ENCODE peak calls at places on chromosome 21, in four cellular contexts. One of them, this sample, is unnamed.

GRCh38 chr21:17536381-17536780 is 23.5 kb downstream of the CXADR start:
- DNase-seq in uterus: no peak
- DNase-seq in naive thymus-derived CD8-positive, alpha-beta T cell: no peak
- DNase-seq in right lobe of liver: no peak
- DNase-seq in this sample: no peak

GRCh38 chr21:45016031-45016430 is 58.3 kb upstream of the ADARB1 start:
- DNase-seq in uterus: no peak
- DNase-seq in naive thymus-derived CD8-positive, alpha-beta T cell: no peak
- DNase-seq in right lobe of liver: no peak
- DNase-seq in this sample: no peak

GRCh38 chr21:45821315-45822001 is 160.1 kb upstream of the COL6A1 start:
- DNase-seq in naive thymus-derived CD8-positive, alpha-beta T cell: no peak
- DNase-seq in uterus: no peak
- DNase-seq in right lobe of liver: no peak
- DNase-seq in this sample: no peak

GRCh38 chr21:39633043-39633442 is 20.3 kb downstream of the B3GALT5 start:
- DNase-seq in uterus: no peak
- DNase-seq in naive thymus-derived CD8-positive, alpha-beta T cell: no peak
- DNase-seq in right lobe of liver: no peak
- DNase-seq in this sample: no peak

GRCh38 chr21:31444061-31444460 is 100.0 kb upstream of the TIAM1 start:
- DNase-seq in uterus: no peak
- DNase-seq in naive thymus-derived CD8-positive, alpha-beta T cell: no peak
- DNase-seq in right lobe of liver: no peak
- DNase-seq in this sample: no peak

GRCh38 chr21:21096956-21097355 is 98.7 kb downstream of the NCAM2 start:
- DNase-seq in uterus: no peak
- DNase-seq in naive thymus-derived CD8-positive, alpha-beta T cell: no peak
- DNase-seq in right lobe of liver: no peak
- DNase-seq in this sample: no peak

GRCh38 chr21:29053656-29054055 is 19.8 kb downstream of the CCT8 start:
- DNase-seq in naive thymus-derived CD8-positive, alpha-beta T cell: no peak
- DNase-seq in uterus: no peak
- DNase-seq in right lobe of liver: no peak
- DNase-seq in this sample: no peak

GRCh38 chr21:15421947-15422346 is 307.8 kb upstream of the USP25 start:
- DNase-seq in right lobe of liver: no peak
- DNase-seq in uterus: no peak
- DNase-seq in naive thymus-derived CD8-positive, alpha-beta T cell: no peak
- DNase-seq in this sample: no peak

GRCh38 chr21:42490735-42491134 is 5.3 kb downstream of the RSPH1 start:
- DNase-seq in right lobe of liver: no peak
- DNase-seq in naive thymus-derived CD8-positive, alpha-beta T cell: no peak
- DNase-seq in uterus: no peak
- DNase-seq in this sample: no peak

GRCh38 chr21:33259428-33259827 is 6.7 kb upstream of the IL10RB start:
- DNase-seq in naive thymus-derived CD8-positive, alpha-beta T cell: no peak
- DNase-seq in right lobe of liver: no peak
- DNase-seq in uterus: no peak
- DNase-seq in this sample: no peak

GRCh38 chr21:16942703-16943102 is 570.1 kb upstream of the CXADR start:
- DNase-seq in naive thymus-derived CD8-positive, alpha-beta T cell: no peak
- DNase-seq in uterus: no peak
- DNase-seq in right lobe of liver: no peak
- DNase-seq in this sample: no peak

GRCh38 chr21:16047857-16048256 is 318.1 kb downstream of the USP25 start:
- DNase-seq in uterus: no peak
- DNase-seq in right lobe of liver: no peak
- DNase-seq in naive thymus-derived CD8-positive, alpha-beta T cell: no peak
- DNase-seq in this sample: no peak

GRCh38 chr21:28884481-28884880 is 108.2 kb downstream of the LTN1 start:
- DNase-seq in right lobe of liver: no peak
- DNase-seq in uterus: no peak
- DNase-seq in naive thymus-derived CD8-positive, alpha-beta T cell: no peak
- DNase-seq in this sample: no peak

GRCh38 chr21:27365394-27365793 is 398.5 kb upstream of the ADAMTS5 start:
- DNase-seq in uterus: no peak
- DNase-seq in right lobe of liver: no peak
- DNase-seq in naive thymus-derived CD8-positive, alpha-beta T cell: no peak
- DNase-seq in this sample: no peak

GRCh38 chr21:46222436-46223116 is 6.0 kb downstream of the LSS start:
- DNase-seq in right lobe of liver: no peak
- DNase-seq in uterus: no peak
- DNase-seq in naive thymus-derived CD8-positive, alpha-beta T cell: no peak
- DNase-seq in this sample: no peak

GRCh38 chr21:44018127-44018526 is 6.0 kb downstream of the TRAPPC10 start:
- DNase-seq in right lobe of liver: no peak
- DNase-seq in uterus: no peak
- DNase-seq in naive thymus-derived CD8-positive, alpha-beta T cell: no peak
- DNase-seq in this sample: no peak

GRCh38 chr21:42010507-42011493 is 640 bp upstream of the ZBTB21 start:
- DNase-seq in right lobe of liver: peak; percentile 78
- DNase-seq in naive thymus-derived CD8-positive, alpha-beta T cell: peak; percentile 42
- DNase-seq in uterus: no peak
- DNase-seq in this sample: no peak

GRCh38 chr21:8989883-8990325 is 1531.5 kb upstream of the TPTE start:
- DNase-seq in uterus: no peak
- DNase-seq in naive thymus-derived CD8-positive, alpha-beta T cell: no peak
- DNase-seq in right lobe of liver: no peak
- DNase-seq in this sample: no peak

GRCh38 chr21:45917241-45917640 is 64.3 kb upstream of the COL6A1 start:
- DNase-seq in uterus: no peak
- DNase-seq in naive thymus-derived CD8-positive, alpha-beta T cell: no peak
- DNase-seq in right lobe of liver: no peak
- DNase-seq in this sample: no peak

GRCh38 chr21:36021251-36021837 is 39.0 kb downstream of the SETD4 start:
- DNase-seq in naive thymus-derived CD8-positive, alpha-beta T cell: no peak
- DNase-seq in right lobe of liver: no peak
- DNase-seq in uterus: no peak
- DNase-seq in this sample: no peak

GRCh38 chr21:45313015-45313414 is 25.3 kb upstream of the POFUT2 start:
- DNase-seq in uterus: no peak
- DNase-seq in naive thymus-derived CD8-positive, alpha-beta T cell: no peak
- DNase-seq in right lobe of liver: no peak
- DNase-seq in this sample: no peak

GRCh38 chr21:40270134-40270533 is 402.9 kb downstream of the PCP4 start:
- DNase-seq in uterus: no peak
- DNase-seq in naive thymus-derived CD8-positive, alpha-beta T cell: no peak
- DNase-seq in right lobe of liver: no peak
- DNase-seq in this sample: no peak

GRCh38 chr21:35348686-35349085 is 299.6 kb upstream of the RUNX1 start:
- DNase-seq in uterus: no peak
- DNase-seq in right lobe of liver: no peak
- DNase-seq in naive thymus-derived CD8-positive, alpha-beta T cell: no peak
- DNase-seq in this sample: no peak

GRCh38 chr21:39612233-39613028 is at the start of gene B3GALT5:
- DNase-seq in naive thymus-derived CD8-positive, alpha-beta T cell: no peak
- DNase-seq in uterus: no peak
- DNase-seq in right lobe of liver: no peak
- DNase-seq in this sample: no peak

GRCh38 chr21:44794031-44794374 is 7.6 kb downstream of the UBE2G2 start:
- DNase-seq in right lobe of liver: peak; percentile 17
- DNase-seq in naive thymus-derived CD8-positive, alpha-beta T cell: no peak
- DNase-seq in uterus: no peak
- DNase-seq in this sample: no peak

GRCh38 chr21:40795313-40795712 is 51.6 kb downstream of the DSCAM start:
- DNase-seq in naive thymus-derived CD8-positive, alpha-beta T cell: no peak
- DNase-seq in right lobe of liver: no peak
- DNase-seq in uterus: no peak
- DNase-seq in this sample: no peak

GRCh38 chr21:46477765-46478164 is 19.1 kb downstream of the DIP2A start:
- DNase-seq in uterus: no peak
- DNase-seq in right lobe of liver: no peak
- DNase-seq in naive thymus-derived CD8-positive, alpha-beta T cell: no peak
- DNase-seq in this sample: no peak

GRCh38 chr21:44415073-44416025 is 40.0 kb upstream of the LRRC3 start:
- DNase-seq in right lobe of liver: peak; percentile 32
- DNase-seq in naive thymus-derived CD8-positive, alpha-beta T cell: no peak
- DNase-seq in uterus: no peak
- DNase-seq in this sample: no peak